ENCODE peak calls at places on chromosomes 12 and 14, in five cellular contexts. F is left lung, B is bronchial epithelial cell, P is brain microvascular endothelial cell, G is choroid plexus epithelial cell. V is an unnamed sample.

GRCh38 chr14:105087308-105087962 is 22.2 kb upstream of the GPR132 start:
- DNase-seq in G (peak; percentile 65), B (peak; percentile 80), F (peak; percentile 86), P (peak; percentile 16), V (peak; percentile 84)

GRCh38 chr14:78316058-78316457 is 145.9 kb downstream of the NRXN3 start:
- DNase-seq in P (no peak), F (no peak), G (no peak), B (no peak), V (no peak)

GRCh38 chr14:95319312-95320075 is at the start of gene CLMN:
- DNase-seq in B (no peak), G (peak; percentile 28), P (no peak), F (peak; percentile 85), V (peak; percentile 34)

GRCh38 chr12:98416845-98417244 is 98.5 kb upstream of the TMPO start:
- DNase-seq in B (peak; percentile 30), G (peak; percentile 85), P (peak; percentile 45), F (no peak), V (peak; percentile 66)

GRCh38 chr12:94561943-94562411 is 88.4 kb downstream of the TMCC3 start:
- DNase-seq in F (no peak), G (no peak), B (peak; percentile 55), P (no peak), V (peak; percentile 87)

GRCh38 chr14:103520657-103521437 is 1.8 kb downstream of the CKB start:
- DNase-seq in G (peak; percentile 71), P (peak; percentile 47), F (peak; percentile 94), B (no peak), V (peak; percentile 80)

GRCh38 chr12:85461127-85461526 is 181.1 kb downstream of the ALX1 start:
- DNase-seq in F (no peak), P (no peak), G (no peak), B (peak; percentile 83), V (peak; percentile 51)

GRCh38 chr14:102911991-102912761 is 10.3 kb upstream of the AMN start:
- DNase-seq in F (peak; percentile 47), B (no peak), P (no peak), G (no peak), V (no peak)

GRCh38 chr14:63642656-63643382 is 1.1 kb upstream of the WDR89 start:
- DNase-seq in B (no peak), F (no peak), P (no peak), G (peak; percentile 11), V (no peak)

GRCh38 chr12:119578112-119578511 is 15.5 kb upstream of the TMEM233 start:
- DNase-seq in G (no peak), B (peak; percentile 52), F (no peak), P (no peak), V (peak; percentile 21)

DNA sequence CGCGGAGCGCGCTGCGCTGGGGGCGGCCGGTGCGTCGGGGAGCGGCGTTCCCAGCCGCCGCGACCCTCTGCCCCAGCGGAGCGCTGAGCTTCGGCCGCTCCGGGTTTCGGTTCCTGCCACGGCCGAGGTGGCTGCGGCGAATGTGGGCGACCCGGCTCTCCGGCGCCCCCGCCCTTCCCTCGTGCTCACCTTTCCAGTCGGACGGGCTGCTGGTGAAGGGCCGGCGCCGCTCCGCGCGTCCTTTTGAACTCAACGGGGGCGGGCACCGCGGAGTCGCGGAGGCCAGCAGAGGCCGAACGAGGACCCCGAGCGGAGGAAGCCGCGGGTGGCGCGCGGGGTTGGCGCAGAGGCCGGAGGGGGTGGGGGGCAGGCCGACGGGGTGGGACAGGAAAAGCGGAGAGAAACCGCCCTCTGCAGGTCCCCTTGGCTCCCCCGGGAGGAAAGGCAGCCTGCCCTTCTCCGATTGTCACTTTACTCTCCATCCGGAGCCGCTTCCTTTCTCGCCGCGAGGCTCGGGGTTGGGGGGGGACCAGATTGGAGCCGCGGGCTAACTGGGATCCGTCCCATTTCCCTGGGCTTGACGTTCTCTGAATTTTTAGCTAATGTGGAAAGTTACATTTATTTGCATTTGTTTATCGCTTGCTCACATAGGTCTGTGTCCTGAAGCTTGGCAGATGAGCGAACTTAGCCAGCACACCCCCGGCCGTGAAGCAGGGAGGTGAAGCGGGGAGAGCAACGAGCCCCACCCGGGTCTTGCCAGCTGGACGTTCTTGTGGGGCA is at the start of gene SMAGP:
- DNase-seq in F (peak; percentile 94), B (peak; percentile 31), G (peak; percentile 36), P (peak; percentile 22), V (peak; percentile 44)
- TF ChIP-seq CTCF in F (no peak), B (peak; percentile 5), G (no peak), P (no peak), V (no peak)

DNA sequence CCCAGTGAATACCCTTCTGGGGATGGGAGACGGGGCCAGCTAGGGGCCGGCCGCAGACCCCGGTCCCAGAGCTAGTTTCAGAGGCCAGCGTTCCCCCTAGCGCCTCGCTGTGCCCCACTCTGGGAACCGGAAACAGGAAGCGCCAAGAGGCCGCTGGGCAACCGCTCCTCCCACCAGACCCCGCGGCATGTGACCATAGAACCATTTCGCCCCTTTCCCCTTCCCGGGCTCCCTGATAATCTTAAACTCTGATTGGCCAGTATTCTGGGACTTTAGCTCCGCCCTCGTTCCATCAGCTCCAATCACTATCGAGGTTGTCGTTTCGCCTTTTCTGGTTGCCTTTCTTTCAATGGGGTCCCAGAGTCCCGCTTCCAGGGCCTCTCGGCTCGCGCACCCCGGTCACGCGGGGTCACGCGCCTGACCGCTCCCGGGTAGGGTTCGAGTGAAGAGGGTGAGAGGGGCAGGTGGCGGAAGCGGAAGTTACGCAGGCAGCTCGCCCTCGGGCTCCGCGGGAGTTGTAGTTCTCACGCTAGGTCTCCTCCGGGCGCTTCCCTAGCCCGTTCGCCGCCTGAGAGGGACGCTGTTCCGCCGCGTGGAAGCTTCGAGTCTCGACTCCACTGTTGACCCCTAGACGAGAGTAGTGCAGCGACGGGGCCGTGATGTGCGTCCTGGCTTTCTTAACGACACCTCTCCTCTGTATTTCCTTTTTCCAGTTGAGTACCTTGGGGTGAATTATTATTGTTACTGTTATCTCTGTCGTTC is at the start of gene M6PR:
- DNase-seq in P (peak; percentile 92), G (peak; percentile 95), B (peak; percentile 88), F (peak; percentile 97), V (peak; percentile 97)
- TF ChIP-seq CTCF in P (peak; percentile 73), G (peak; percentile 70), B (peak; percentile 71), F (peak; percentile 31), V (peak; percentile 15)

GRCh38 chr12:5898874-5899273 is 46.2 kb downstream of the ANO2 start:
- DNase-seq in B (no peak), G (no peak), P (no peak), F (no peak), V (peak; percentile 4)
- TF ChIP-seq CTCF in B (no peak), G (no peak), P (peak; percentile 35), F (no peak), V (no peak)

GRCh38 chr12:15220961-15221885 is at the start of gene RERG:
- DNase-seq in P (peak; percentile 57), G (peak; percentile 86), B (peak; percentile 53), F (peak; percentile 92), V (peak; percentile 82)
- TF ChIP-seq CTCF in P (peak; percentile 83), G (peak; percentile 78), B (peak; percentile 100), F (peak; percentile 96), V (peak; percentile 92)

GRCh38 chr14:92352158-92352985 is 29.4 kb downstream of the SLC24A4 start:
- DNase-seq in B (peak; percentile 5), F (no peak), P (peak; percentile 5), G (peak; percentile 50), V (peak; percentile 47)
- TF ChIP-seq CTCF in B (peak; percentile 7), F (peak; percentile 34), P (peak; percentile 51), G (peak; percentile 54), V (peak; percentile 20)

GRCh38 chr14:53356361-53357150 is 203.4 kb upstream of the DDHD1 start:
- DNase-seq in B (peak; percentile 33), P (peak; percentile 51), G (peak; percentile 47), F (no peak), V (no peak)

GRCh38 chr14:53360821-53361220 is 207.7 kb upstream of the DDHD1 start:
- DNase-seq in B (no peak), P (no peak), G (no peak), F (no peak), V (no peak)

GRCh38 chr14:53354331-53354730 is 201.2 kb upstream of the DDHD1 start:
- DNase-seq in B (no peak), P (no peak), F (no peak), G (no peak), V (no peak)

GRCh38 chr14:53358166-53358565 is 205.0 kb upstream of the DDHD1 start:
- DNase-seq in B (no peak), G (no peak), F (no peak), P (no peak), V (no peak)

DNA sequence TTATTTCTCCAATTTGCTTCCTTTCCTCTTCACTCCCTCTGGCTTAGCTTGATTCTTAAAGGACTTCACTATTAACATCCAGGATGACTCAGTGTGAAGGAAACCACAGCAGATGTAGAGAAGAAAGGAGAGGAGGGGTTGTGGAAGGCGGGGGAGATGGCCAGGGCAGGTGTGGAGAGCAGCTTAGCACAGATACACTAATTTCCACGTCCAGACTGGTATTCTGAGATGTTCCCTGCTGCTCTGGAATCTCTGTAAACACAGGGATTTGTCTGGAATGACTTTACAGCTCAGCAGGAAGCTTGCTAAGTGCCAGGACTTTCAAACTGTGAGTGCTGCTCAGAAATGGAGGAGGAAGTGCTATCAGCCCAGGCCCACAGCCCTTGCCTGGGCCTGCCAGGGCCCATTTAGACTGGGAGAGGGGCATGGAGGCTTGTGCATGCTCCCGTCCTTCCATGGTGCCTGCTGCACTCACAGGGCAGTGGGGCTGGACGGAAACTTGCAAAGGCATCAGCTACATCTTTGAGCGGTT is 202.5 kb upstream of the DDHD1 start:
- DNase-seq in G (peak; percentile 91), B (peak; percentile 85), F (no peak), P (peak; percentile 60), V (peak; percentile 37)
- TF ChIP-seq CTCF in G (no peak), B (no peak), F (no peak), P (no peak), V (no peak)

DNA sequence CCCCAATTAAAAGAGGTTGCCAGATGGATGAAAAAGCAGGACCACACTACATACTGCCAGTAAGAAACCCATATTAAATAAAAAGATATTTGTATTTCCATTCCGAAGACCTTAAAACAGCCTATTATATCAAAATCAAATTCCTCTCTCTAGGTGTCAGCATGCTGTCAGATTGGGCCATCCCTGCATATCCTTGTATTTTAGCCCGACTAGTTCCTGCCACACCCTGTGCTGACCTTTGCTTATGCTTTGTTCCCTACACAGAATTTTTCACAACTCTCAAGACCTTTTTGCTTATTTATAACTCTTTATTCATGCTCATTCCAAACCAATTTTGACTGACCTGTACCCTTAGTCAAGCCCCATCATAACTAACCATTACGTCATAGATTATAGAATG is 12.8 kb downstream of the GSKIP start:
- DNase-seq in F (no peak), G (no peak), B (no peak), P (no peak), V (peak; percentile 21)
- TF ChIP-seq CTCF in F (no peak), G (no peak), B (no peak), P (no peak), V (no peak)

GRCh38 chr12:123232807-123233504 is at the start of the genes MPHOSPH9 and MTRFR:
- DNase-seq in P (peak; percentile 99), F (peak; percentile 98), B (peak; percentile 98), G (peak; percentile 100), V (peak; percentile 100)

GRCh38 chr12:123231931-123232330 is 1.0 kb downstream of the MPHOSPH9 start:
- DNase-seq in G (no peak), F (no peak), P (no peak), B (no peak), V (no peak)

GRCh38 chr12:123237646-123238329 is 4.6 kb downstream of the MTRFR start:
- DNase-seq in F (no peak), G (peak; percentile 83), P (peak; percentile 56), B (peak; percentile 77), V (peak; percentile 76)

GRCh38 chr12:123232472-123232806 is 502 bp downstream of the MPHOSPH9 start:
- DNase-seq in P (peak; percentile 17), F (no peak), G (no peak), B (no peak), V (no peak)

GRCh38 chr12:123233505-123234299 is 466 bp downstream of the MTRFR start:
- DNase-seq in B (no peak), P (no peak), F (no peak), G (peak; percentile 39), V (no peak)
- TF ChIP-seq CTCF in B (no peak), P (no peak), F (no peak), G (peak; percentile 13), V (no peak)